ENCODE peak calls at places on chromosome 7, in six cellular contexts. F is brain microvascular endothelial cell; M is body of pancreas; G is K562; B is CD8-positive, alpha-beta T cell; I is CD4-positive, alpha-beta T cell. P is an unnamed sample.

GRCh38 chr7:111933614-111934013 is 272.6 kb downstream of the DOCK4 start:
- DNase-seq in B (no peak), G (no peak), I (no peak), F (no peak), M (no peak), P (no peak)

GRCh38 chr7:84705079-84705478 is 481.8 kb downstream of the SEMA3D start:
- DNase-seq in M (no peak), G (no peak), B (no peak), I (no peak), F (no peak), P (no peak)

GRCh38 chr7:155669717-155670505 is 25.4 kb downstream of the RBM33 start:
- DNase-seq in M (no peak), G (no peak), I (no peak), F (no peak), B (no peak), P (no peak)

GRCh38 chr7:44189993-44190872 is 994 bp upstream of the GCK start:
- DNase-seq in M (no peak), G (no peak), F (no peak), B (no peak), I (no peak), P (no peak)

GRCh38 chr7:47143344-47143743 is 438.6 kb downstream of the TNS3 start:
- DNase-seq in M (no peak), G (no peak), B (no peak), F (no peak), I (no peak), P (no peak)

GRCh38 chr7:130144632-130145171 is 60.5 kb downstream of the TMEM209 start:
- DNase-seq in I (no peak), F (peak; percentile 24), B (no peak), M (peak; percentile 56), G (no peak), P (no peak)

GRCh38 chr7:116802784-116803183 is 59.6 kb upstream of the CAPZA2 start:
- DNase-seq in G (peak; percentile 69), I (no peak), M (peak; percentile 52), B (no peak), F (peak; percentile 68), P (peak; percentile 24)

GRCh38 chr7:124713086-124713485 is 52.5 kb downstream of the GPR37 start:
- DNase-seq in I (no peak), M (no peak), F (no peak), G (no peak), B (no peak), P (no peak)

GRCh38 chr7:141144921-141145629 is 71.2 kb downstream of the TMEM178B start:
- DNase-seq in M (no peak), B (no peak), G (no peak), F (no peak), I (no peak), P (no peak)

GRCh38 chr7:82164813-82165212 is 278.8 kb downstream of the CACNA2D1 start:
- DNase-seq in I (no peak), B (no peak), M (peak; percentile 5), G (no peak), F (peak; percentile 81), P (no peak)

GRCh38 chr7:142752376-142753225 is 3.3 kb downstream of the PRSS1 start:
- DNase-seq in G (no peak), M (peak; percentile 68), B (no peak), F (no peak), I (no peak), P (no peak)

GRCh38 chr7:84105582-84105981 is 89.0 kb downstream of the SEMA3A start:
- DNase-seq in B (no peak), F (no peak), I (no peak), M (no peak), G (no peak), P (no peak)

GRCh38 chr7:101390901-101391301 is 28.2 kb downstream of the COL26A1 start:
- DNase-seq in F (no peak), G (peak; percentile 14), B (no peak), M (peak; percentile 24), I (peak; percentile 14), P (peak; percentile 56)

GRCh38 chr7:114218283-114218682 is 196.3 kb upstream of the FOXP2 start:
- DNase-seq in G (no peak), B (no peak), F (no peak), M (no peak), I (no peak), P (no peak)

GRCh38 chr7:108376206-108376605 is 80.0 kb downstream of the NRCAM start:
- DNase-seq in F (no peak), B (no peak), M (peak; percentile 37), G (no peak), I (no peak), P (peak; percentile 10)

GRCh38 chr7:157549612-157550299 is 213.0 kb downstream of the DNAJB6 start:
- DNase-seq in B (no peak), G (no peak), I (no peak), F (no peak), M (no peak), P (peak; percentile 1)

GRCh38 chr7:167087-167855 is 25.1 kb upstream of the FAM20C start:
- DNase-seq in M (no peak), I (no peak), F (no peak), G (no peak), B (no peak), P (no peak)

GRCh38 chr7:91504919-91505318 is 240.7 kb downstream of the FZD1 start:
- DNase-seq in G (no peak), F (no peak), M (no peak), I (no peak), B (no peak), P (no peak)

GRCh38 chr7:148620749-148621372 is 30.3 kb downstream of the C7orf33 start:
- DNase-seq in M (no peak), I (no peak), B (no peak), F (no peak), G (no peak), P (no peak)

GRCh38 chr7:143487566-143487965 is 9.9 kb downstream of the TAS2R41 start:
- DNase-seq in G (no peak), B (no peak), I (no peak), M (peak; percentile 71), F (no peak), P (no peak)

GRCh38 chr7:41877118-41877517 is 174.2 kb upstream of the INHBA start:
- DNase-seq in B (no peak), I (no peak), G (no peak), F (no peak), M (no peak), P (no peak)

GRCh38 chr7:151491859-151492258 is 27.8 kb downstream of the RHEB start:
- DNase-seq in B (no peak), I (no peak), M (no peak), F (peak; percentile 77), G (no peak), P (no peak)

GRCh38 chr7:3979956-3980643 is 679.0 kb downstream of the SDK1 start:
- DNase-seq in G (no peak), I (no peak), B (no peak), M (no peak), F (peak; percentile 46), P (no peak)

GRCh38 chr7:158285383-158285770 is 302.2 kb downstream of the PTPRN2 start:
- DNase-seq in F (no peak), I (no peak), B (no peak), G (no peak), M (no peak), P (no peak)

GRCh38 chr7:27101188-27101905 is 1.1 kb downstream of the HOXA2 start:
- DNase-seq in M (no peak), G (no peak), B (no peak), I (no peak), F (no peak), P (no peak)

GRCh38 chr7:35777121-35777520 is 23.7 kb upstream of the SEPTIN7 start:
- DNase-seq in M (no peak), G (no peak), B (no peak), F (no peak), I (no peak), P (no peak)

GRCh38 chr7:51847461-51848134 is 531.0 kb upstream of the COBL start:
- DNase-seq in I (no peak), G (no peak), M (no peak), F (no peak), B (no peak), P (peak; percentile 32)

GRCh38 chr7:20407585-20408466 is 77.1 kb downstream of the ITGB8 start:
- DNase-seq in G (no peak), F (peak; percentile 12), B (no peak), I (no peak), M (peak; percentile 66), P (peak; percentile 66)

GRCh38 chr7:79880312-79880711 is 254.3 kb upstream of the GNAI1 start:
- DNase-seq in I (no peak), M (no peak), F (no peak), G (no peak), B (no peak), P (peak; percentile 10)

DNA sequence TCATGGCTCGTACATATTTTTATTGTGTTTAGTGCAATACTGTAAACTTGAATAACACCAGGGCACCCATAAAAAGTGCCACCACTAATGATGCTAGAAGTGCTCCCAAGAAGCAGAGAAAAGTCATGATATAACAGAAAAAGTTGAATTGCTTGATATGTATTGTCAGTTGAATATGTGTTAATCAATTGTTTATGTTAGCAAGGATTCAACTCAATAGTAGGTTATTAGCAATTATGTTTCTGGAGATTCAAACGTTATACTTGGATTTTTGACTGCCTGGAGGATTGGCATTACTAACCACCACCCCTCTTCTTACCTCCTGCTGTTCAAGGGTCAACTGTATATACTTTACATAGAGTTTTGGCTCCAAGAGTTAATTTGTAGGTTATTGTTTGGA is 168.3 kb downstream of the CPED1 start:
- DNase-seq in F (no peak), G (no peak), I (no peak), M (no peak), B (no peak), P (no peak)
- H3K27ac ChIP-seq in F (no peak overlapping the region), G (no peak overlapping the region), I (no peak overlapping the region), M (no peak overlapping the region), B (no peak overlapping the region), P (no peak overlapping the region)

DNA sequence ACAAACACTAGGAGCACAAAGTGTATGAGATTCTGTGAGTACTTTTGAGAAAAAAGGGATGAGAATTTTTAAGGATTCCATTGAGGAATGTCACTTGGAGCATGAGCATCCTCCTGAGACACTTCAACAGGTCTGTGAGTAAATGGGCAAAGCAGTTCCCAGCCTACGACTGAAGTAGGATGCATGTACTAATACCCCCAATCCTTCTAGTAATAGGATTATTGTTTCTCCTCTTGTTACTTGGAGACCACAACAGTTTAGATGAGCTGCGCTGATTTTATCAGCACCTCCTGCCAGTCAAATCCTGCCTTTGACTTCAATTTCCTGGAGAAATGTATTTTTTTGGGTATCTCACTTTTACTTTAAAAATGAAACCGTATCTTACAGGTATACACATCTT is 820 bp downstream of the BBS9 start:
- DNase-seq in B (no peak), F (peak; percentile 2), G (no peak), I (no peak), M (no peak), P (peak; percentile 33)
- TF ChIP-seq CTCF in B (no peak), F (no peak), G (no peak), I (no peak), M (no peak), P (no peak)

DNA sequence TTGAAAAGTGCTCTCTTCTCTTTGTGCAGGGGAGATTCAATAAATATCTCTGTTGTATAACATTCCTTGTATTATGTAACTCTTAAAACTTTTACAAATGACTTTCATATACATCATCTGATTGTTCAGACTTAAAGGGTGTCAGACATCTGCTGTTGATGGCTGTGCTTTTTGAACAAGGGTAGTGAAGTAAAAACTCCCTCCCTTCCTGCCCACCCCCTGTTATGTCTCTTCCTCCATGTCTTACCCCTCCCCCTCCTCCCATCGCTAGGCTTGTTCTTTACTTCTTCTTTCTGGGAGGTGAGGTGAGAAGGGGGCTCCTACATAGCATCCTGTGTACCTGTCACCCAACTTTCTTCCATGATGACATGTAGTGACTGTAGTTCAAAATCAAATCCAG is 23.4 kb upstream of the ABCB4 start:
- DNase-seq in F (no peak), B (no peak), G (no peak), I (no peak), M (no peak), P (no peak)
- H3K27ac ChIP-seq in F (no peak overlapping the region), B (no peak overlapping the region), G (no peak overlapping the region), I (no peak overlapping the region), M (no peak overlapping the region), P (no peak overlapping the region)

GRCh38 chr7:99616359-99617186 is at the start of gene ZSCAN25:
- DNase-seq in M (peak; percentile 91), F (peak; percentile 89), I (peak; percentile 78), G (peak; percentile 96), B (peak; percentile 66), P (peak; percentile 96)
- TF ChIP-seq CTCF in M (peak; percentile 35), F (peak; percentile 64), I (no peak), G (peak; percentile 77), B (no peak), P (peak; percentile 76)

P was measured in WERI-Rb-1.